ENCODE peak calls at places on chromosomes 5 and 9, in ten cellular contexts. W is H7, K is activated T-helper 1 cell treated with Interleukin-2 at 50 U/mL for 16 hours, G is Right ventricle myocardium superior, N is T-cell, D is activated B cell treated with CpG ODN at 0.5 μM for 24 hours, O is EH, Z is mucosa of gallbladder, B is MM.1S, Q is GM03348. J is an unnamed sample.

GRCh38 chr5:73311291-73312110 is 137.1 kb downstream of the FOXD1 start:
- DNase-seq in W (peak), K (no peak), G (peak), N (no peak), D (no peak), O (peak), Z (no peak), B (no peak), Q (peak), J (no peak)

GRCh38 chr5:33513786-33514185 is 73.0 kb downstream of the TARS1 start:
- DNase-seq in W (no peak), K (no peak), G (no peak), N (no peak), D (no peak), O (peak), Z (no peak), B (no peak), Q (peak), J (no peak)

GRCh38 chr5:78734094-78734845 is 85.7 kb upstream of the LHFPL2 start:
- DNase-seq in W (no peak), K (no peak), G (no peak), N (no peak), D (no peak), O (peak), Z (no peak), B (no peak), Q (no peak), J (no peak)

GRCh38 chr5:1734271-1734907 is 65.2 kb downstream of the MRPL36 start:
- DNase-seq in W (peak), K (no peak), G (no peak), N (no peak), D (no peak), O (no peak), Z (peak), B (no peak), Q (no peak), J (no peak)

GRCh38 chr5:56126487-56127179 is 106.5 kb downstream of the ANKRD55 start:
- DNase-seq in W (no peak), K (no peak), G (no peak), N (no peak), D (no peak), O (no peak), Z (no peak), B (no peak), Q (no peak), J (no peak)

GRCh38 chr5:163908253-163908652 is 402.8 kb downstream of the MAT2B start:
- DNase-seq in W (no peak), K (no peak), G (no peak), N (no peak), D (no peak), O (no peak), Z (no peak), B (no peak), Q (no peak), J (no peak)

GRCh38 chr9:128818099-128818838 is at the start of gene ENDOG:
- DNase-seq in W (peak), K (peak), G (peak), N (peak), D (peak), O (peak), Z (peak), B (peak), Q (peak), J (peak)

GRCh38 chr5:75662080-75662479 is 50.8 kb downstream of the ANKDD1B start:
- DNase-seq in W (no peak), K (no peak), G (no peak), N (no peak), D (no peak), O (no peak), Z (no peak), B (no peak), Q (no peak), J (no peak)

GRCh38 chr9:4491621-4491975 is 1.3 kb downstream of the SLC1A1 start:
- DNase-seq in W (peak), K (no peak), G (no peak), N (no peak), D (no peak), O (no peak), Z (peak), B (no peak), Q (peak), J (no peak)

GRCh38 chr9:28093141-28093540 is 519.9 kb upstream of the C9orf72 start:
- DNase-seq in W (no peak), K (no peak), G (no peak), N (no peak), D (no peak), O (no peak), Z (peak), B (no peak), Q (no peak), J (no peak)

GRCh38 chr5:53956632-53957031 is 353.7 kb downstream of the ARL15 start:
- DNase-seq in W (no peak), K (no peak), G (no peak), N (no peak), D (no peak), O (no peak), Z (no peak), B (no peak), Q (no peak), J (peak)

GRCh38 chr5:35815089-35815936 is 41.4 kb upstream of the IL7R start:
- DNase-seq in W (peak), K (no peak), G (no peak), N (no peak), D (no peak), O (peak), Z (no peak), B (peak), Q (no peak), J (peak)

GRCh38 chr5:52043543-52043942 is 660.3 kb downstream of the ISL1 start:
- DNase-seq in W (peak), K (no peak), G (no peak), N (no peak), D (no peak), O (no peak), Z (no peak), B (peak), Q (no peak), J (no peak)

GRCh38 chr9:103586721-103587120 is 507.4 kb upstream of the SMC2 start:
- DNase-seq in W (no peak), K (no peak), G (no peak), N (no peak), D (no peak), O (no peak), Z (no peak), B (no peak), Q (no peak), J (no peak)

J was measured in OCI-M1.